ENCODE peak calls at places on chromosomes 3 and 15, in six cellular contexts. L is uterus, A is keratinocyte, D is ovary, I is psoas muscle, E is cardiac muscle cell. U is an unnamed sample.

GRCh38 chr3:181868576-181868975 is 156.9 kb downstream of the SOX2 start:
- DNase-seq in I (no peak), A (no peak), L (no peak), E (no peak), D (no peak), U (no peak)

GRCh38 chr3:108159865-108160264 is 62.4 kb downstream of the IFT57 start:
- DNase-seq in D (no peak), L (no peak), I (no peak), A (no peak), E (no peak), U (no peak)

GRCh38 chr15:65981837-65982696 is 112.8 kb downstream of the RAB11A start:
- DNase-seq in A (no peak), D (no peak), I (no peak), L (no peak), E (peak; percentile 65), U (peak; percentile 56)

GRCh38 chr15:70853855-70854668 is at the start of gene LARP6:
- DNase-seq in I (peak; percentile 68), E (peak; percentile 88), D (peak; percentile 66), L (peak; percentile 60), A (no peak), U (peak; percentile 40)

GRCh38 chr15:101088788-101089578 is 162.9 kb downstream of the CHSY1 start:
- DNase-seq in E (peak; percentile 71), I (peak; percentile 78), L (peak; percentile 55), A (no peak), D (peak; percentile 51), U (peak; percentile 98)

GRCh38 chr3:170864525-170865208 is 5.3 kb downstream of the RPL22L1 start:
- DNase-seq in D (no peak), I (no peak), E (no peak), L (no peak), A (no peak), U (no peak)

GRCh38 chr15:85624241-85624855 is 170.4 kb downstream of the KLHL25 start:
- DNase-seq in I (no peak), A (no peak), E (no peak), L (no peak), D (no peak), U (no peak)

GRCh38 chr3:136789976-136790375 is 28.9 kb upstream of the SLC35G2 start:
- DNase-seq in A (no peak), I (no peak), D (no peak), E (no peak), L (no peak), U (no peak)

GRCh38 chr3:171379281-171379680 is 80.9 kb downstream of the TNIK start:
- DNase-seq in D (no peak), L (no peak), A (no peak), I (no peak), E (no peak), U (no peak)

GRCh38 chr3:108221403-108221802 is 821 bp downstream of the IFT57 start:
- DNase-seq in L (no peak), A (no peak), D (no peak), E (no peak), I (no peak), U (no peak)

GRCh38 chr3:31533169-31533870 is 595 bp downstream of the STT3B start:
- DNase-seq in A (no peak), L (peak; percentile 57), D (peak; percentile 64), I (peak; percentile 64), E (peak; percentile 60), U (peak; percentile 64)

GRCh38 chr3:107222927-107223326 is 154.3 kb upstream of the CCDC54 start:
- DNase-seq in D (no peak), L (no peak), A (no peak), E (no peak), I (no peak), U (no peak)

GRCh38 chr15:72782274-72782992 is 1.1 kb downstream of the ADPGK start:
- DNase-seq in D (no peak), E (no peak), A (no peak), I (no peak), L (no peak), U (no peak)

DNA sequence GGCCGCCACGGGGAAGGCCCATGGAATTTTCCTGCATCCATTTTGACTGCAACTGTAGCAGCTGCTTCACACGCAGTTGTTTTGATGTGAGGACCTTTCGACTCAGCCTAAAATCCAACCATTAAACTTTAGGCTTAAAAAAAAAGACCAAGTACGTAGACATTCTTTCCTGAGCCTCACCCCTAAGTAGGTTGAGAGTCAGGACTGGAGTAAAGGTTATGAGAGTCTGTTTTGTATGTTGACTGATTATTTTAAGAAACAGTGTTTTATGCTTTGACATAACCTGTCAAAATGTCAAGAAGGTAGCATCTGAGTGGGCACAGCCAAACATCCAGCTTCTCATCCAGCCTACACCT is 45.7 kb upstream of the AMOTL2 start:
- DNase-seq in I (no peak), A (no peak), L (no peak), D (no peak), E (no peak), U (no peak)
- TF ChIP-seq CTCF in I (no peak), A (no peak), L (no peak), D (no peak), E (no peak), U (no peak)

GRCh38 chr15:43930079-43930478 is 103.3 kb downstream of the WDR76 start:
- DNase-seq in E (peak; percentile 50), A (no peak), D (no peak), I (no peak), L (no peak), U (no peak)

GRCh38 chr15:43932036-43932435 is 105.2 kb downstream of the WDR76 start:
- DNase-seq in D (no peak), I (no peak), L (no peak), A (no peak), E (no peak), U (no peak)

GRCh38 chr15:43932907-43933306 is 106.1 kb downstream of the WDR76 start:
- DNase-seq in A (no peak), I (no peak), L (no peak), E (no peak), D (no peak), U (no peak)

GRCh38 chr15:43928152-43928551 is 101.3 kb downstream of the WDR76 start:
- DNase-seq in L (no peak), E (no peak), D (no peak), I (no peak), A (no peak), U (no peak)

GRCh38 chr15:43930556-43930955 is 103.8 kb downstream of the WDR76 start:
- DNase-seq in L (no peak), D (no peak), I (no peak), E (peak; percentile 10), A (no peak), U (no peak)
- H3K4me1 ChIP-seq in L (no peaks in the 10 kb centered on the region), D (no peaks in the 10 kb centered on the region), I (no peaks in the 10 kb centered on the region), E (peaks cover 9% of the 10 kb centered on the region), A (peaks cover 24% of the 10 kb centered on the region), U (no peaks in the 10 kb centered on the region)

GRCh38 chr3:129614435-129614834 is 8.0 kb upstream of the PLXND1 start:
- DNase-seq in L (no peak), I (peak; percentile 10), E (no peak), D (no peak), A (no peak), U (peak; percentile 34)

GRCh38 chr3:129616713-129617112 is 10.2 kb upstream of the PLXND1 start:
- DNase-seq in D (no peak), L (peak; percentile 54), A (no peak), I (no peak), E (no peak), U (peak; percentile 26)

GRCh38 chr3:129614927-129615363 is 8.5 kb upstream of the PLXND1 start:
- DNase-seq in D (no peak), E (no peak), A (no peak), L (no peak), I (peak; percentile 41), U (peak; percentile 78)

GRCh38 chr3:129616291-129616690 is 9.8 kb upstream of the PLXND1 start:
- DNase-seq in D (no peak), L (no peak), A (no peak), I (no peak), E (no peak), U (peak; percentile 60)

GRCh38 chr3:129615751-129616281 is 9.3 kb upstream of the PLXND1 start:
- DNase-seq in D (no peak), I (no peak), L (no peak), A (no peak), E (no peak), U (peak; percentile 81)
- H3K27ac ChIP-seq in D (no peak overlapping the region), I (peak overlapping the region; percentile 25), L (no peak overlapping the region), A (no peak overlapping the region), E (no peak overlapping the region), U (peak overlapping the region; percentile 72)

GRCh38 chr15:46091860-46092450 is 457.1 kb downstream of the SQOR start:
- DNase-seq in I (no peak), L (no peak), E (peak; percentile 53), D (no peak), A (no peak), U (peak; percentile 38)
- TF ChIP-seq CTCF in I (peak; percentile 26), L (no peak), E (peak; percentile 48), D (no peak), A (peak; percentile 48), U (no peak)

GRCh38 chr3:194685723-194686413 is at the start of gene FAM43A:
- DNase-seq in E (peak; percentile 93), I (peak; percentile 94), D (peak; percentile 89), L (peak; percentile 95), A (no peak), U (peak; percentile 96)

GRCh38 chr3:194686414-194686815 is 732 bp downstream of the FAM43A start:
- DNase-seq in D (no peak), E (no peak), L (no peak), A (no peak), I (no peak), U (no peak)

GRCh38 chr3:194683431-194683830 is 2.3 kb upstream of the FAM43A start:
- DNase-seq in I (no peak), L (no peak), E (no peak), A (no peak), D (no peak), U (no peak)

GRCh38 chr3:194686816-194687637 is 1.3 kb downstream of the FAM43A start:
- DNase-seq in A (no peak), I (peak; percentile 58), D (peak; percentile 28), L (peak; percentile 38), E (peak; percentile 56), U (peak; percentile 85)

DNA sequence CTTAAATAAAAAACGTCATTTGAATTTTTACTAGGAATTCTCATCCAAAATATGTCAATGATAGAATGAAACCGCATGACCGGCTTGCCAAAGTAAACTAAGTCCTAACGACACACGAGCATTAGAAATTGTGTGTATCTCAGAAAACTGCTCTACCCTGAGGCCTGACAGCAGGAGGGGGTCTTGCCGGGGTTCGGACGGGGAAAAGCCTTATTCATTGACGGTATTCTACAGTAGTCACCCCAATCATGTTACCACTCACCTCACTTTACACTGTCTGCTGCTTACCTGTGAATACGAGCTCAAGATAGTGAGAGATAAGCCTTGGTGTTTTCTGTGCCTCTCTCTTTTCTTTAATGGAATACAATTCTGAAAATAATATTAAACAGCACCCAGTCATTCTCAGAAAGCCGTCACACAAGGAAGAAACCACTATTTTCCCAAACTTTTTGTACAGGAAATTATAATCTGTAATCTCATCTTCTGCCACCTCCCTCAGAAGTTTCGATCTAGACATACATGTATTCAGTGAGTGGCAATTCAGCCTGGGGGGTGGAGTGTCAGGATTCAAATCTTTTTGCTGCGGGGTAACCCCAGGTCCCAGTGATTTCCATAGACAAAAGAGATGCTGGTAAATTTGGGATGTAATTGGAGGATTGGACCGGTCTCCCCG is 497 bp upstream of the FAM43A start:
- DNase-seq in A (no peak), E (no peak), L (no peak), I (no peak), D (no peak), U (no peak)
- H3K4me1 ChIP-seq in A (peaks cover 29% of the 10 kb centered on the region), E (peaks cover 14% of the 10 kb centered on the region), L (no peaks in the 10 kb centered on the region), I (peaks cover 22% of the 10 kb centered on the region), D (peaks cover 17% of the 10 kb centered on the region), U (peaks cover 58% of the 10 kb centered on the region)